ENCODE peak calls at places on chromosomes 16 and 17, in five cellular contexts. W is progenitor cell of endocrine pancreas, P is T-cell, O is sigmoid colon, N is cardiac muscle cell. L is an unnamed sample.

GRCh38 chr17:6323626-6324356 is 111.1 kb downstream of the AIPL1 start:
- DNase-seq in W (no peak), P (no peak), O (no peak), N (no peak), L (peak)

GRCh38 chr17:19384723-19385391 is 2.1 kb downstream of the MFAP4 start:
- DNase-seq in W (no peak), P (no peak), O (peak), N (peak), L (no peak)

GRCh38 chr16:76681296-76681695 is 404.1 kb downstream of the CNTNAP4 start:
- DNase-seq in W (no peak), P (no peak), O (no peak), N (no peak), L (no peak)

GRCh38 chr16:26595199-26595598 is 471.5 kb upstream of the C16orf82 start:
- DNase-seq in W (no peak), P (no peak), O (no peak), N (no peak), L (no peak)

GRCh38 chr16:74034862-74035261 is 261.8 kb upstream of the PSMD7 start:
- DNase-seq in W (no peak), P (no peak), O (no peak), N (peak), L (peak)

GRCh38 chr17:64054304-64054703 is 33.9 kb upstream of the ICAM2 start:
- DNase-seq in W (no peak), P (no peak), O (peak), N (no peak), L (no peak)

GRCh38 chr16:28193530-28194423 is 18.0 kb downstream of the XPO6 start:
- DNase-seq in W (no peak), P (peak), O (no peak), N (peak), L (no peak)

GRCh38 chr16:90077757-90078593 is 844 bp upstream of the PRDM7 start:
- DNase-seq in W (no peak), P (no peak), O (no peak), N (peak), L (peak)

GRCh38 chr17:61884864-61885263 is 21.5 kb upstream of the BRIP1 start:
- DNase-seq in W (no peak), P (no peak), O (no peak), N (no peak), L (no peak)

GRCh38 chr16:72788269-72788809 is 259.6 kb downstream of the ZFHX3 start:
- DNase-seq in W (no peak), P (no peak), O (no peak), N (no peak), L (no peak)

GRCh38 chr16:24955975-24956731 is 59.0 kb downstream of the ARHGAP17 start:
- DNase-seq in W (no peak), P (no peak), O (no peak), N (no peak), L (no peak)

GRCh38 chr17:16974569-16975265 is 2.8 kb upstream of the TNFRSF13B start:
- DNase-seq in W (no peak), P (no peak), O (peak), N (no peak), L (no peak)

GRCh38 chr16:35188288-35189155 is 1729.1 kb downstream of the TP53TG3F start:
- DNase-seq in W (no peak), P (no peak), O (no peak), N (no peak), L (peak)

GRCh38 chr17:29723283-29724047 is 100.8 kb upstream of the CORO6 start:
- DNase-seq in W (no peak), P (no peak), O (no peak), N (no peak), L (no peak)

GRCh38 chr16:71847096-71847495 is 1.3 kb downstream of the ATXN1L start:
- DNase-seq in W (no peak), P (no peak), O (no peak), N (no peak), L (no peak)

GRCh38 chr17:73643012-73643845 is 1.0 kb downstream of the SDK2 start:
- DNase-seq in W (peak), P (peak), O (no peak), N (peak), L (peak)

GRCh38 chr17:35406568-35406967 is 25.7 kb downstream of the SLFN12 start:
- DNase-seq in W (no peak), P (no peak), O (no peak), N (no peak), L (no peak)

L was measured in NCI-H1417.